ENCODE peak calls at places on chromosomes 6 and 20, in eight cellular contexts. One of them, this sample, is unnamed. For H3K4me1 and H3K9me3, the result is how much of the 10 kb centered on the place peaks cover.

GRCh38 chr6:16061833-16062232 is 67.1 kb upstream of the MYLIP start:
- DNase-seq in stomach: no peak
- DNase-seq in gastrocnemius medialis: no peak
- DNase-seq in tibial nerve: no peak
- DNase-seq in heart left ventricle: no peak
- DNase-seq in uterus: no peak
- DNase-seq in A549: no peak
- DNase-seq in suprapubic skin: no peak
- DNase-seq in this sample: no peak

GRCh38 chr6:13262302-13263006 is 65.9 kb downstream of the TBC1D7 start:
- DNase-seq in gastrocnemius medialis: no peak
- DNase-seq in heart left ventricle: no peak
- DNase-seq in stomach: no peak
- DNase-seq in suprapubic skin: no peak
- DNase-seq in uterus: no peak
- DNase-seq in A549: no peak
- DNase-seq in tibial nerve: no peak
- DNase-seq in this sample: no peak

GRCh38 chr6:161443868-161444267 is 170.0 kb upstream of the AGPAT4 start:
- DNase-seq in uterus: no peak
- DNase-seq in suprapubic skin: no peak
- DNase-seq in heart left ventricle: peak
- DNase-seq in tibial nerve: no peak
- DNase-seq in gastrocnemius medialis: no peak
- DNase-seq in A549: no peak
- DNase-seq in stomach: no peak
- DNase-seq in this sample: no peak

GRCh38 chr6:157484181-157484580 is 103.2 kb downstream of the ZDHHC14 start:
- DNase-seq in uterus: no peak
- DNase-seq in suprapubic skin: no peak
- DNase-seq in tibial nerve: no peak
- DNase-seq in A549: no peak
- DNase-seq in stomach: no peak
- DNase-seq in heart left ventricle: no peak
- DNase-seq in gastrocnemius medialis: no peak
- DNase-seq in this sample: no peak

GRCh38 chr6:5979650-5980427 is 26.9 kb downstream of the NRN1 start:
- DNase-seq in A549: no peak
- DNase-seq in suprapubic skin: no peak
- DNase-seq in uterus: no peak
- DNase-seq in heart left ventricle: no peak
- DNase-seq in tibial nerve: peak
- DNase-seq in gastrocnemius medialis: peak
- DNase-seq in stomach: no peak
- DNase-seq in this sample: no peak

GRCh38 chr6:11754625-11755289 is 23.8 kb downstream of the ADTRP start:
- DNase-seq in heart left ventricle: no peak
- DNase-seq in tibial nerve: no peak
- DNase-seq in gastrocnemius medialis: no peak
- DNase-seq in stomach: no peak
- DNase-seq in A549: no peak
- DNase-seq in uterus: no peak
- DNase-seq in suprapubic skin: no peak
- DNase-seq in this sample: no peak

GRCh38 chr6:26086214-26086613 is 1.0 kb upstream of the HFE start:
- DNase-seq in tibial nerve: no peak
- DNase-seq in stomach: no peak
- DNase-seq in gastrocnemius medialis: no peak
- DNase-seq in suprapubic skin: no peak
- DNase-seq in heart left ventricle: no peak
- DNase-seq in uterus: no peak
- DNase-seq in A549: no peak
- DNase-seq in this sample: no peak

GRCh38 chr20:59693587-59693986 is 89.2 kb downstream of the PHACTR3 start:
- DNase-seq in suprapubic skin: no peak
- DNase-seq in stomach: no peak
- DNase-seq in tibial nerve: no peak
- DNase-seq in gastrocnemius medialis: no peak
- DNase-seq in heart left ventricle: no peak
- DNase-seq in uterus: no peak
- DNase-seq in A549: no peak
- DNase-seq in this sample: no peak

GRCh38 chr20:31872406-31872805 is 2.0 kb downstream of the TTLL9 start:
- DNase-seq in stomach: no peak
- DNase-seq in suprapubic skin: peak
- DNase-seq in heart left ventricle: no peak
- DNase-seq in tibial nerve: no peak
- DNase-seq in gastrocnemius medialis: no peak
- DNase-seq in uterus: no peak
- DNase-seq in A549: no peak
- DNase-seq in this sample: peak

GRCh38 chr6:13544454-13545186 is 29.8 kb upstream of the SIRT5 start:
- DNase-seq in suprapubic skin: no peak
- DNase-seq in tibial nerve: no peak
- DNase-seq in A549: no peak
- DNase-seq in uterus: no peak
- DNase-seq in heart left ventricle: no peak
- DNase-seq in stomach: no peak
- DNase-seq in gastrocnemius medialis: no peak
- DNase-seq in this sample: no peak

GRCh38 chr20:50348118-50348517 is 157.5 kb downstream of the CEBPB start:
- DNase-seq in suprapubic skin: no peak
- DNase-seq in A549: no peak
- DNase-seq in heart left ventricle: peak
- DNase-seq in stomach: no peak
- DNase-seq in uterus: peak
- DNase-seq in gastrocnemius medialis: peak
- DNase-seq in tibial nerve: peak
- DNase-seq in this sample: no peak

GRCh38 chr6:167839755-167840154 is 13.0 kb downstream of the AFDN start:
- DNase-seq in gastrocnemius medialis: no peak
- DNase-seq in stomach: no peak
- DNase-seq in uterus: no peak
- DNase-seq in heart left ventricle: no peak
- DNase-seq in tibial nerve: no peak
- DNase-seq in A549: no peak
- DNase-seq in suprapubic skin: no peak
- DNase-seq in this sample: no peak

GRCh38 chr6:9455794-9456193 is 959.1 kb downstream of the TFAP2A start:
- DNase-seq in stomach: no peak
- DNase-seq in suprapubic skin: no peak
- DNase-seq in heart left ventricle: no peak
- DNase-seq in uterus: no peak
- DNase-seq in A549: no peak
- DNase-seq in gastrocnemius medialis: no peak
- DNase-seq in tibial nerve: no peak
- DNase-seq in this sample: no peak

GRCh38 chr6:42968126-42968701 is 7.7 kb downstream of the GNMT start:
- DNase-seq in tibial nerve: no peak
- DNase-seq in heart left ventricle: no peak
- DNase-seq in gastrocnemius medialis: no peak
- DNase-seq in suprapubic skin: no peak
- DNase-seq in A549: no peak
- DNase-seq in uterus: no peak
- DNase-seq in stomach: no peak
- DNase-seq in this sample: no peak

GRCh38 chr20:4441191-4441590 is 280.5 kb upstream of the PRND start:
- DNase-seq in stomach: no peak
- DNase-seq in suprapubic skin: no peak
- DNase-seq in heart left ventricle: no peak
- DNase-seq in uterus: no peak
- DNase-seq in tibial nerve: no peak
- DNase-seq in A549: no peak
- DNase-seq in gastrocnemius medialis: no peak
- DNase-seq in this sample: no peak

GRCh38 chr6:155432293-155432692 is 23.3 kb downstream of the NOX3 start:
- DNase-seq in stomach: no peak
- DNase-seq in gastrocnemius medialis: no peak
- DNase-seq in heart left ventricle: no peak
- DNase-seq in suprapubic skin: no peak
- DNase-seq in A549: no peak
- DNase-seq in uterus: no peak
- DNase-seq in tibial nerve: no peak
- DNase-seq in this sample: no peak

GRCh38 chr6:151763303-151763702 is 44.2 kb upstream of the ESR1 start:
- DNase-seq in A549: no peak
- DNase-seq in stomach: no peak
- DNase-seq in gastrocnemius medialis: no peak
- DNase-seq in uterus: peak
- DNase-seq in heart left ventricle: no peak
- DNase-seq in tibial nerve: peak
- DNase-seq in suprapubic skin: no peak
- DNase-seq in this sample: no peak

GRCh38 chr6:167031082-167031709 is 32.0 kb downstream of the CEP43 start:
- DNase-seq in uterus: no peak
- DNase-seq in A549: no peak
- DNase-seq in stomach: no peak
- DNase-seq in heart left ventricle: no peak
- DNase-seq in tibial nerve: no peak
- DNase-seq in gastrocnemius medialis: no peak
- DNase-seq in suprapubic skin: no peak
- DNase-seq in this sample: peak

GRCh38 chr6:130167655-130168054 is 55.1 kb downstream of the SAMD3 start:
- DNase-seq in tibial nerve: no peak
- DNase-seq in stomach: no peak
- DNase-seq in suprapubic skin: no peak
- DNase-seq in gastrocnemius medialis: no peak
- DNase-seq in heart left ventricle: no peak
- DNase-seq in A549: no peak
- DNase-seq in uterus: no peak
- DNase-seq in this sample: no peak

GRCh38 chr20:63656451-63656850 is 1.7 kb upstream of the RTEL1 start:
- DNase-seq in stomach: no peak
- DNase-seq in suprapubic skin: no peak
- DNase-seq in uterus: no peak
- DNase-seq in heart left ventricle: no peak
- DNase-seq in A549: no peak
- DNase-seq in gastrocnemius medialis: no peak
- DNase-seq in tibial nerve: no peak
- DNase-seq in this sample: no peak

GRCh38 chr20:63653974-63654680 is 903 bp upstream of the STMN3 start:
- DNase-seq in suprapubic skin: no peak
- DNase-seq in tibial nerve: no peak
- DNase-seq in stomach: no peak
- DNase-seq in gastrocnemius medialis: no peak
- DNase-seq in heart left ventricle: no peak
- DNase-seq in A549: no peak
- DNase-seq in uterus: no peak
- DNase-seq in this sample: no peak

GRCh38 chr20:63657260-63657936 is 714 bp upstream of the RTEL1 start:
- DNase-seq in uterus: no peak
- DNase-seq in A549: no peak
- DNase-seq in tibial nerve: no peak
- DNase-seq in stomach: no peak
- DNase-seq in suprapubic skin: no peak
- DNase-seq in heart left ventricle: no peak
- DNase-seq in gastrocnemius medialis: no peak
- DNase-seq in this sample: no peak

GRCh38 chr20:63653041-63653973 is at the start of gene STMN3:
- DNase-seq in suprapubic skin: peak
- DNase-seq in tibial nerve: peak
- DNase-seq in heart left ventricle: peak
- DNase-seq in stomach: peak
- DNase-seq in A549: peak
- DNase-seq in gastrocnemius medialis: peak
- DNase-seq in uterus: peak
- DNase-seq in this sample: peak

GRCh38 chr20:63655249-63655648 is 2.0 kb upstream of the STMN3 start:
- DNase-seq in heart left ventricle: no peak
- DNase-seq in gastrocnemius medialis: no peak
- DNase-seq in stomach: no peak
- DNase-seq in uterus: no peak
- DNase-seq in A549: no peak
- DNase-seq in suprapubic skin: no peak
- DNase-seq in tibial nerve: no peak
- DNase-seq in this sample: no peak
- H3K4me1 ChIP-seq in heart left ventricle: under half
- H3K4me1 ChIP-seq in gastrocnemius medialis: under half
- H3K4me1 ChIP-seq in stomach: half or more
- H3K4me1 ChIP-seq in uterus: under half
- H3K4me1 ChIP-seq in A549: under half
- H3K4me1 ChIP-seq in suprapubic skin: half or more
- H3K4me1 ChIP-seq in tibial nerve: under half
- H3K4me1 ChIP-seq in this sample: under half

GRCh38 chr6:32973144-32973854 is 4.9 kb downstream of the BRD2 start:
- DNase-seq in suprapubic skin: no peak
- DNase-seq in stomach: peak
- DNase-seq in tibial nerve: peak
- DNase-seq in heart left ventricle: no peak
- DNase-seq in uterus: peak
- DNase-seq in A549: peak
- DNase-seq in gastrocnemius medialis: no peak
- DNase-seq in this sample: peak
- TF ChIP-seq POLR2A in suprapubic skin: no peak
- TF ChIP-seq POLR2A in stomach: no peak
- TF ChIP-seq POLR2A in tibial nerve: no peak
- TF ChIP-seq POLR2A in heart left ventricle: no peak
- TF ChIP-seq POLR2A in uterus: no peak
- TF ChIP-seq POLR2A in A549: no peak
- TF ChIP-seq POLR2A in gastrocnemius medialis: no peak
- TF ChIP-seq POLR2A in this sample: no peak

DNA sequence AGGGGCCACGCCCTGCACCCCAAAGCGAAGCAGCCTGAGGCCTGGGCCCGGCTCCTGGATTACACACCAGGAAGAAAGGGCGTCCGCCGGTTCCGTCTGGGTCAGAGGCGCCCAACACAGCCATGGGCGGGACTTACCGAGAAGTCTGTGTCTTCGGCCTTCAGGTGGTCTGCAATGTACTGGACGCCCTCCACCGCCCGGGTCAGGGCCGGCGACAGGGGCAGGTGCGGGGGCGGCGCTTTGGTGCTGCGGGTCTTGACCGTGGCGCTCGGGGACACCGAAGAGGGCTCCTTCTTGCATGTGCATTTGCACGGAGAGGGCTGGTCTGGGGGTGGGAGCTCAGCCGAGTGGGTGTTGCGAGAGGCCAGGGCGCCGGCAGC is 11.6 kb downstream of the CHRNA4 start:
- DNase-seq in heart left ventricle: peak
- DNase-seq in uterus: no peak
- DNase-seq in gastrocnemius medialis: no peak
- DNase-seq in suprapubic skin: no peak
- DNase-seq in tibial nerve: no peak
- DNase-seq in A549: no peak
- DNase-seq in stomach: no peak
- DNase-seq in this sample: no peak
- H3K9me3 ChIP-seq in heart left ventricle: under half
- H3K9me3 ChIP-seq in uterus: under half
- H3K9me3 ChIP-seq in gastrocnemius medialis: under half
- H3K9me3 ChIP-seq in suprapubic skin: under half
- H3K9me3 ChIP-seq in tibial nerve: under half
- H3K9me3 ChIP-seq in A549: under half
- H3K9me3 ChIP-seq in stomach: under half
- H3K9me3 ChIP-seq in this sample: under half

DNA sequence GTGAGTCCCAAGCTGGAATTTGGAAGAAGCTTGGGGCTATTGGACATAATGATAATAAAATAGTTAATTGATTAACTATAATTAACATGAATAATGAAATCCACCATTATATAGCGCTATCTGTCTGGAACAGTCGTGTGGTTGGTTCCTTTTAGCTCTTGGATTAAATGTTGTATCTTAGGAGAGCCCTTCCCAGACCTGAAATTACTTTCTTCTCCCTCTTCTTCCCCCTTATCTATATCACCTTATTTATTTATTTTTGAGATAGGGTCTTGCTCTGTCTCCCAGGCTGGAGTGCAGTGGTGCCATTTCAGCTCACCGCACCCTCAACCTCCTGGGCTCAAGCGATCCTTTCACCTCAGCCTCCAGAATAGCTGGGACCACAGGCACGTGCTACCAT is 64.6 kb downstream of the NCOA3 start:
- DNase-seq in stomach: no peak
- DNase-seq in uterus: no peak
- DNase-seq in gastrocnemius medialis: no peak
- DNase-seq in suprapubic skin: no peak
- DNase-seq in heart left ventricle: no peak
- DNase-seq in tibial nerve: no peak
- DNase-seq in A549: no peak
- DNase-seq in this sample: no peak
- H3K4me1 ChIP-seq in stomach: half or more
- H3K4me1 ChIP-seq in uterus: under half
- H3K4me1 ChIP-seq in gastrocnemius medialis: half or more
- H3K4me1 ChIP-seq in suprapubic skin: under half
- H3K4me1 ChIP-seq in heart left ventricle: half or more
- H3K4me1 ChIP-seq in tibial nerve: under half
- H3K4me1 ChIP-seq in A549: half or more
- H3K4me1 ChIP-seq in this sample: under half